ENCODE peak calls at places on chromosome 14, in eight cellular contexts. D is astrocyte of the cerebellum, G is fibroblast of pulmonary artery, C is AG10803, K is colonic mucosa, U is A549, E is choroid plexus epithelial cell, X is suprapubic skin. M is an unnamed sample.

GRCh38 chr14:74491952-74492351 is 1.2 kb downstream of the NPC2 start:
- DNase-seq in D (no peak), K (peak; percentile 37), U (peak; percentile 50), C (peak; percentile 66), E (peak; percentile 66), X (no peak), G (peak; percentile 45), M (no peak)

GRCh38 chr14:21807975-21808374 is 134.4 kb upstream of the OR4E1 start:
- DNase-seq in D (no peak), U (no peak), E (no peak), X (no peak), G (no peak), C (no peak), K (no peak), M (no peak)

GRCh38 chr14:75279739-75280447 is 1.3 kb downstream of the FOS start:
- DNase-seq in X (no peak), E (peak; percentile 41), U (no peak), K (peak; percentile 40), G (peak; percentile 57), C (peak; percentile 47), D (no peak), M (no peak)

GRCh38 chr14:58332514-58332913 is 34.2 kb downstream of the ARID4A start:
- DNase-seq in K (no peak), E (no peak), D (no peak), C (no peak), G (no peak), X (no peak), U (no peak), M (no peak)

GRCh38 chr14:52926994-52927393 is 23.9 kb downstream of the FERMT2 start:
- DNase-seq in X (no peak), U (no peak), C (peak; percentile 48), K (no peak), G (peak; percentile 63), E (peak; percentile 74), D (no peak), M (no peak)

GRCh38 chr14:102776761-102777710 is at the start of gene TRAF3:
- DNase-seq in K (peak; percentile 54), E (peak; percentile 77), G (peak; percentile 79), C (peak; percentile 69), X (no peak), D (peak; percentile 16), U (peak; percentile 81), M (no peak)

GRCh38 chr14:74852922-74853530 is 22.9 kb downstream of the PROX2 start:
- DNase-seq in C (peak; percentile 93), E (peak; percentile 82), X (no peak), D (no peak), K (no peak), U (no peak), G (peak; percentile 56), M (no peak)

GRCh38 chr14:57189070-57189469 is 79.6 kb downstream of the EXOC5 start:
- DNase-seq in C (peak; percentile 50), E (peak; percentile 54), U (peak; percentile 6), D (peak; percentile 13), X (no peak), G (peak; percentile 41), K (no peak), M (no peak)

GRCh38 chr14:56487090-56487667 is 92.4 kb upstream of the TMEM260 start:
- DNase-seq in K (no peak), G (peak; percentile 63), E (peak; percentile 55), X (no peak), C (peak; percentile 22), D (peak; percentile 4), U (peak; percentile 8), M (no peak)

GRCh38 chr14:54566152-54566409 is 847 bp upstream of the SAMD4A start:
- DNase-seq in C (no peak), G (no peak), X (no peak), K (no peak), U (no peak), D (no peak), E (no peak), M (no peak)

GRCh38 chr14:51575225-51576111 is 76.2 kb upstream of the FRMD6 start:
- DNase-seq in U (no peak), X (no peak), E (no peak), C (peak; percentile 77), G (no peak), D (no peak), K (no peak), M (no peak)

GRCh38 chr14:67251573-67252226 is 10.5 kb downstream of the PALS1 start:
- DNase-seq in X (no peak), K (no peak), C (peak; percentile 16), U (no peak), D (no peak), G (peak; percentile 66), E (peak; percentile 16), M (no peak)

GRCh38 chr14:21049263-21049662 is 7.1 kb downstream of the RNASE7 start:
- DNase-seq in D (no peak), E (peak; percentile 64), X (no peak), K (no peak), G (no peak), C (peak; percentile 67), U (no peak), M (no peak)

GRCh38 chr14:92897922-92898599 is 24.9 kb upstream of the CHGA start:
- DNase-seq in D (no peak), C (no peak), G (no peak), K (no peak), E (peak; percentile 13), U (no peak), X (no peak), M (no peak)

DNA sequence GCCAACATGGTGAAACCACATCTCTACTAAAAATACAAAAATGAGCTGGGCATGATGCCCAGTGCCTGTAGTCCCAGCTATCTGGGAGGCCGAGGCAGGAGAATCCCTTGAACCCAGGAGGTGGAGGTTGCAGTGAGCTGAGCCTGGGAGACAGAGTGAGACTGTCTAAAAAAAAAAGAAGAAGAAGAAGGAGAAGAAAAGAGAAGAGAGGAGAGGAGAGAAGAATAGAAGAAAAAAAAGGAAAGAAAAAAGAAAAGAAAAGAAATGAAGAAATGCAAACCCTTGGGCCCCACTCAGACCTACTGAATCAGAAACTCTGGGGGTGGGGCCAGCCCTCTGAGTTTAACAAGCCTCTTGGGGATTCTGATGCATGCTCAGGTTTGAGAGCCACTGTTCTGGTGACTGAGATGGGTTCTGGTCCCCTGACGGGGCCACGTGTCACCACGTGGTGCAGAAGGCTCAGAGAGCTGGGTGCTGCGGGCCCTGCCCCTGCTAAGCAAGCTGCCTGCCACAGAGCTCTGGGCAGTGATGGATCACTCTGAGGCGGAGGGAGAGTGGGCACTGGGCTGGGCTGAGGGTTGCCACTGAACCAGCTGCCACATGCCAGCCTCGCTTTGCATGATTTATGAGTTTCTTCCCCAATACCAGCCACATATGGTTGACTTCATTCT is 37.5 kb downstream of the ERH start:
- DNase-seq in X (no peak), D (no peak), E (no peak), U (no peak), K (no peak), C (no peak), G (no peak), M (no peak)
- TF ChIP-seq CTCF in X (no peak), D (no peak), E (no peak), U (no peak), K (no peak), C (no peak), G (no peak), M (no peak)

GRCh38 chr14:61319706-61320105 is 1.7 kb upstream of the PRKCH start:
- DNase-seq in C (no peak), K (no peak), U (no peak), X (no peak), G (no peak), D (no peak), E (no peak), M (no peak)

GRCh38 chr14:61320806-61321384 is 484 bp upstream of the PRKCH start:
- DNase-seq in C (no peak), E (no peak), U (no peak), K (peak; percentile 29), D (no peak), G (no peak), X (no peak), M (no peak)

GRCh38 chr14:61322011-61322798 is 826 bp downstream of the PRKCH start:
- DNase-seq in U (peak; percentile 6), D (no peak), C (no peak), E (no peak), K (peak; percentile 72), X (no peak), G (no peak), M (no peak)

GRCh38 chr14:61322799-61323290 is 1.5 kb downstream of the PRKCH start:
- DNase-seq in E (peak; percentile 27), D (no peak), G (peak; percentile 54), X (no peak), K (no peak), C (no peak), U (peak; percentile 5), M (no peak)

DNA sequence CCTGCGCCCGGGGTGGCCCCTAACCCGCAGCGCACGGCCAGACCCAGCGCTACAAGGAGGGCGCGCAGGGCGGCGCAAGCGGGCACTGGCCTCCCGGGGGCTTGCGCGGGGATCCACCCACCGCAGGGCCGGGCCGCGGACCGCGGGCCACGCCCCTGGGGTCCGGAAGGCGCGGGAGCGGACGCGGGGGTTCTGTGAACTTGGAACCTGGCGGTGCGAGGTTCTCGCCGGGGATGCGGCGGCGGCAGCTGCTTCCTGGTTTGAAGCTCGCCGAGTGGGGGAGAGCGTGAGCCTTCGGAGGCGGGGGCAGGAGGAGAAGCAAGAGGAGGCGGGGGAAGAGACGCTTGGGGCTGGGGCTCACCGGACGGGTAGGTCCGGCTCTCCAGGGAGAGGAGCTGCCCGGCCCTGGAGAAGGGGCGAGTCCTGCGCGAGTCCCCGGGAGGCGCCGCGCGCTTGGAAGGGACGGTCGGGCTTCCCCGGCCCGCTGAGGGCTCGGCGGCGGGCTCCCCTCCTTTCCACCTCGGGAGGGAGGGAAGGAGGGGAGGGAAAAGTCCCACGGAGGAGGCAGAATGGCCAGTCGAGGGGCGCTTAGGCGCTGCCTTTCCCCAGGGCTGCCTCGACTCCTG is at the start of gene PRKCH:
- DNase-seq in C (peak; percentile 1), G (peak; percentile 75), D (peak; percentile 11), X (peak; percentile 93), U (peak; percentile 65), K (peak; percentile 82), E (peak; percentile 47), M (no peak)
- H3K4me3 ChIP-seq in C (peak within 1 kb of the TSS; percentile 39), G (peak within 1 kb of the TSS; percentile 70), D (peak within 1 kb of the TSS; percentile 49), X (peak within 1 kb of the TSS; percentile 90), U (peak within 1 kb of the TSS; percentile 69), K (peak within 1 kb of the TSS; percentile 65), E (peak within 1 kb of the TSS; percentile 56), M (peak within 1 kb of the TSS; percentile 43)

GRCh38 chr14:97164014-97164413 is 366.8 kb downstream of the VRK1 start:
- DNase-seq in X (no peak), U (no peak), E (no peak), D (no peak), C (no peak), K (no peak), G (no peak), M (no peak)
- TF ChIP-seq CTCF in X (no peak), U (peak; percentile 12), E (no peak), D (peak; percentile 13), C (peak; percentile 26), K (no peak), G (no peak), M (no peak)

DNA sequence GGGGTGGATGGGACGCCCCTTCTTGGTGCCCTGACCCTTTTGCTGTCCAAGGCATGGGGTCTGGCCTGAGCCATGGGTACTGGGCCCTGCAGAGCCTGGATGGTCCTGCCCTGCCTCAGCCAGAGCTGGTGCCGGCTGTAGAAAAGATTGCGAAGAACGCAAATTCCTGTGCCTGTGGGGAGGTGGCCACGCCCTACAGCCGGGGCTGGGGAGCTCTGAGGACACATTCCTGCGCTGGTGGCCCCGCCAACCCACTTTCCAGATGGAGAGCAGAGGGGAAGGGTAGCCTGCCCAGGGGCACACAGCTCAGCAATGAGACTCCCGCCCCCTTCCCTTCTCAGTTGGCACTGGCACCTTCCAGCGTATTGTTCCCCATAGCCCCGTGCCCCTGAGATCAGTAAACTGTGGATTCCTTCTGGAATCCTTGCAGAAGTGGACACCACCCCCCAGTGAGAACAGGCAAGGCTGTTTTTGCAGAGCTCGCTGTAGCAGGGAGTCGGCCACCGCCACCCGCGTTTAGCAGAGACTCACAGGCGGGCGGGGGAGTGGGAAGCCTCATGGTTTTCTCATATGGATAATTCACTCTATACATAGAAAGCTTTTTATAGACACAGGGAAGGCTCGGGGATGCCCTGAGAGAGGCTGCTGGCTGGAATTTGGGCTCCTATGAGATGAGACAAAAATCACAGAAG is 8.6 kb downstream of the INF2 start:
- DNase-seq in X (no peak), C (peak; percentile 56), K (no peak), G (no peak), E (peak; percentile 47), U (no peak), D (no peak), M (no peak)
- H3K4me3 ChIP-seq in X (no peak overlapping the region), C (no peak overlapping the region), K (no peak overlapping the region), G (no peak overlapping the region), E (no peak overlapping the region), U (no peak overlapping the region), D (no peak overlapping the region), M (no peak overlapping the region)

M was measured in AG09309.